ENCODE peak calls at places on chromosome 11, in nine cellular contexts. X is ovary, K is transverse colon, H is breast epithelium, Z is right lobe of liver, C is IMR-90, I is suprapubic skin, N is heart left ventricle, L is HCT116. J is an unnamed sample. For H3K27me3, the result is how much of the 10 kb centered on the place peaks cover.

GRCh38 chr11:47466701-47467250 is 17.8 kb upstream of the RAPSN start:
- DNase-seq in L (no peak), N (peak), X (peak), K (peak), I (no peak), Z (peak), C (no peak), H (no peak), J (no peak)

GRCh38 chr11:126127898-126128297 is 65.2 kb upstream of the CDON start:
- DNase-seq in C (no peak), X (peak), I (no peak), Z (no peak), H (no peak), L (no peak), K (no peak), N (no peak), J (no peak)

GRCh38 chr11:91587131-91587530 is 637.5 kb upstream of the FAT3 start:
- DNase-seq in L (no peak), I (no peak), X (no peak), H (no peak), K (no peak), N (no peak), C (no peak), Z (no peak), J (no peak)

GRCh38 chr11:15969281-15969680 is 387.1 kb downstream of the SOX6 start:
- DNase-seq in L (no peak), C (peak), Z (peak), K (peak), N (peak), H (no peak), I (no peak), X (peak), J (no peak)

GRCh38 chr11:78061921-78062311 is 1.7 kb upstream of the THRSP start:
- DNase-seq in X (peak), L (no peak), N (no peak), Z (peak), C (no peak), H (peak), I (no peak), K (no peak), J (no peak)

GRCh38 chr11:31757245-31757835 is 53.8 kb downstream of the PAX6 start:
- DNase-seq in C (no peak), Z (no peak), H (no peak), I (no peak), L (no peak), X (no peak), N (no peak), K (no peak), J (no peak)

GRCh38 chr11:119759324-119759723 is 30.3 kb upstream of the NECTIN1 start:
- DNase-seq in K (no peak), I (no peak), H (no peak), X (no peak), N (no peak), L (peak), Z (no peak), C (peak), J (no peak)

GRCh38 chr11:9219115-9219514 is 46.0 kb downstream of the DENND5A start:
- DNase-seq in K (no peak), N (no peak), Z (no peak), C (peak), L (no peak), X (no peak), I (no peak), H (no peak), J (no peak)

GRCh38 chr11:112161012-112161411 is 2.9 kb downstream of the IL18 start:
- DNase-seq in L (no peak), H (no peak), Z (no peak), X (no peak), I (no peak), K (no peak), N (no peak), C (no peak), J (no peak)

GRCh38 chr11:120546312-120547205 is 35.0 kb downstream of the GRIK4 start:
- DNase-seq in Z (no peak), C (peak), H (peak), X (peak), L (peak), I (no peak), N (no peak), K (peak), J (no peak)

GRCh38 chr11:126111458-126112116 is 48.9 kb upstream of the CDON start:
- DNase-seq in L (no peak), H (no peak), Z (no peak), K (no peak), X (no peak), I (no peak), C (no peak), N (peak), J (no peak)

GRCh38 chr11:9066432-9066925 is 24.9 kb downstream of the SCUBE2 start:
- DNase-seq in K (no peak), Z (no peak), C (no peak), I (no peak), N (no peak), L (no peak), H (no peak), X (no peak), J (no peak)

GRCh38 chr11:76889414-76889975 is 28.8 kb downstream of the ACER3 start:
- DNase-seq in Z (no peak), K (no peak), I (no peak), N (no peak), H (no peak), C (no peak), X (no peak), L (no peak), J (no peak)

GRCh38 chr11:47714554-47715081 is 551 bp downstream of the AGBL2 start:
- DNase-seq in X (peak), I (no peak), C (no peak), N (peak), K (peak), H (no peak), Z (peak), L (no peak), J (no peak)

GRCh38 chr11:103582351-103582909 is 454.0 kb upstream of the DDI1 start:
- DNase-seq in N (no peak), C (peak), H (no peak), Z (no peak), X (no peak), I (no peak), L (no peak), K (no peak), J (no peak)

GRCh38 chr11:122676638-122677037 is 21.1 kb downstream of the UBASH3B start:
- DNase-seq in Z (no peak), N (no peak), C (no peak), H (peak), X (no peak), L (peak), I (no peak), K (no peak), J (no peak)

GRCh38 chr11:46075168-46075567 is 46.1 kb downstream of the PHF21A start:
- DNase-seq in Z (no peak), C (peak), N (no peak), H (no peak), X (no peak), K (no peak), I (no peak), L (no peak), J (no peak)

GRCh38 chr11:2207773-2208621 is 36.4 kb upstream of the TH start:
- DNase-seq in N (peak), L (no peak), C (no peak), Z (peak), I (peak), X (peak), H (peak), K (no peak), J (peak)

GRCh38 chr11:22624742-22625447 is 728 bp downstream of the FANCF start:
- DNase-seq in I (no peak), X (peak), H (peak), C (peak), L (peak), K (peak), Z (peak), N (peak), J (peak)

GRCh38 chr11:34050967-34051348 is 573 bp upstream of the CAPRIN1 start:
- DNase-seq in I (no peak), H (no peak), K (no peak), Z (no peak), X (no peak), N (no peak), L (no peak), C (peak), J (no peak)

GRCh38 chr11:112401036-112401769 is 140.5 kb upstream of the PLET1 start:
- DNase-seq in H (no peak), N (no peak), K (no peak), I (no peak), C (no peak), L (no peak), X (no peak), Z (no peak), J (no peak)

GRCh38 chr11:2268911-2269600 is 1.3 kb downstream of the ASCL2 start:
- DNase-seq in K (peak), L (no peak), Z (peak), N (no peak), H (peak), X (no peak), I (peak), C (no peak), J (peak)

GRCh38 chr11:119091966-119092879 is 7.5 kb downstream of the HMBS start:
- DNase-seq in H (no peak), L (no peak), I (no peak), X (no peak), N (no peak), K (no peak), C (no peak), Z (no peak), J (no peak)

GRCh38 chr11:59556883-59557205 is 45.5 kb downstream of the OR4D9 start:
- DNase-seq in L (no peak), C (no peak), Z (no peak), I (no peak), K (no peak), H (no peak), N (no peak), X (no peak), J (no peak)

GRCh38 chr11:35714882-35715612 is 52.5 kb downstream of the TRIM44 start:
- DNase-seq in L (no peak), K (no peak), Z (no peak), X (no peak), N (no peak), C (peak), I (no peak), H (no peak), J (no peak)

GRCh38 chr11:101444164-101444563 is 139.6 kb downstream of the TRPC6 start:
- DNase-seq in K (peak), I (no peak), L (no peak), Z (no peak), C (no peak), H (no peak), X (no peak), N (no peak), J (no peak)

GRCh38 chr11:119315139-119316016 is 1.6 kb downstream of the MCAM start:
- DNase-seq in H (peak), L (no peak), K (peak), I (no peak), N (peak), X (no peak), C (no peak), Z (no peak), J (no peak)

GRCh38 chr11:35165416-35166368 is 26.7 kb downstream of the CD44 start:
- DNase-seq in I (no peak), C (peak), Z (no peak), K (peak), N (no peak), H (peak), L (no peak), X (no peak), J (no peak)

GRCh38 chr11:1240771-1241170 is 17.9 kb downstream of the MUC5B start:
- DNase-seq in L (no peak), K (no peak), C (no peak), H (no peak), N (no peak), X (no peak), Z (no peak), I (no peak), J (no peak)

GRCh38 chr11:8323161-8323935 is 59.7 kb upstream of the LMO1 start:
- DNase-seq in N (no peak), X (no peak), Z (no peak), C (no peak), L (no peak), I (no peak), K (no peak), H (no peak), J (no peak)

GRCh38 chr11:2400069-2400760 is at the start of gene TSSC4:
- DNase-seq in N (peak), I (peak), K (peak), C (peak), L (peak), H (peak), X (peak), Z (peak), J (peak)

GRCh38 chr11:107849791-107850190 is 8.8 kb downstream of the SLC35F2 start:
- DNase-seq in Z (no peak), X (no peak), I (peak), L (no peak), C (no peak), H (no peak), N (no peak), K (no peak), J (no peak)

GRCh38 chr11:133919330-133920108 is 37.2 kb downstream of the IGSF9B start:
- DNase-seq in K (no peak), X (no peak), N (no peak), H (no peak), L (no peak), C (no peak), Z (no peak), I (no peak), J (no peak)

GRCh38 chr11:112789481-112789880 is 171.7 kb upstream of the NCAM1 start:
- DNase-seq in H (no peak), X (no peak), K (no peak), Z (no peak), L (no peak), I (no peak), N (no peak), C (no peak), J (no peak)

GRCh38 chr11:64284962-64285884 is at the start of gene GPR137:
- DNase-seq in X (peak), L (no peak), C (peak), Z (peak), N (peak), H (peak), I (peak), K (peak), J (no peak)
- TF ChIP-seq POLR2A in X (no peak), L (no peak), C (no peak), Z (no peak), N (peak), H (peak), I (no peak), K (peak), J (no peak)

DNA sequence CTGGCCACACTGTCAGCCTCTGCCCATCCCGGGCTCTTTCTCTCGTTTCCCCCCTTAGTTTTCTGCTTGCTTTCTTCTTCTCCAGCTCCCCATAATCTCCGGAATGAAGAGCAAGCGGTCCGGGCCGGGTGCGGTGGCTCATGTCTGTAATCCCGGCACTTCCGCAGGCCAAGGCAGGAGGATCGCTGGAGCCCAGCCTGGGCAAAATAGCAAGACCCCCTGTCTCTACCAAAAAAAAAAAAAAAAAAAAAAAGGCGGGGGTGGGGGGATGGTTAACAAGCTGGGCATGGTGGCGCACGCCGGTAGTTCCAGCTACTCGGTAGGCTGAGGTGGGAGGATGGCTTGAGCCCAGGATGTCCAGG is 40.8 kb downstream of the AHNAK start:
- DNase-seq in L (no peak), Z (no peak), I (no peak), K (no peak), N (no peak), H (no peak), C (no peak), X (no peak), J (no peak)
- H3K27me3 ChIP-seq in L (under half), Z (under half), I (under half), K (under half), N (under half), H (under half), C (under half), X (under half), J (under half)

GRCh38 chr11:72006309-72007088 is 7.8 kb downstream of the IL18BP start:
- DNase-seq in C (no peak), X (no peak), N (no peak), H (no peak), L (no peak), Z (no peak), K (no peak), I (no peak), J (no peak)
- TF ChIP-seq POLR2A in C (no peak), X (no peak), N (no peak), H (no peak), L (no peak), Z (no peak), K (no peak), I (no peak), J (no peak)

GRCh38 chr11:44382118-44382517 is 72.2 kb upstream of the ALX4 start:
- DNase-seq in N (no peak), Z (peak), K (no peak), C (no peak), H (no peak), L (no peak), X (no peak), I (peak), J (no peak)
- H3K27me3 ChIP-seq in N (under half), Z (under half), K (under half), C (under half), H (under half), L (under half), X (under half), I (under half), J (under half)

GRCh38 chr11:12897390-12897789 is 111.7 kb upstream of the RASSF10 start:
- DNase-seq in K (no peak), C (no peak), H (peak), I (no peak), L (no peak), Z (no peak), N (peak), X (no peak), J (no peak)

GRCh38 chr11:12893787-12894672 is 115.1 kb upstream of the RASSF10 start:
- DNase-seq in C (peak), L (peak), Z (peak), I (no peak), X (peak), N (peak), H (peak), K (peak), J (no peak)

GRCh38 chr11:12900496-12900895 is 108.6 kb upstream of the RASSF10 start:
- DNase-seq in L (no peak), C (peak), K (no peak), H (no peak), X (no peak), Z (no peak), N (peak), I (no peak), J (no peak)

GRCh38 chr11:12901272-12901671 is 107.8 kb upstream of the RASSF10 start:
- DNase-seq in H (no peak), X (no peak), Z (no peak), I (no peak), C (peak), N (no peak), K (no peak), L (no peak), J (no peak)

GRCh38 chr11:12897867-12898266 is 111.2 kb upstream of the RASSF10 start:
- DNase-seq in K (peak), C (no peak), L (no peak), I (no peak), H (no peak), X (no peak), Z (no peak), N (peak), J (no peak)
- TF ChIP-seq POLR2A in K (no peak), C (no peak), L (no peak), I (no peak), H (no peak), X (no peak), Z (no peak), N (no peak), J (no peak)

GRCh38 chr11:61587541-61587941 is 6.7 kb upstream of the SYT7 start:
- DNase-seq in H (peak), K (peak), N (peak), X (peak), Z (no peak), L (no peak), C (no peak), I (no peak), J (no peak)
- H3K27me3 ChIP-seq in H (under half), K (under half), N (under half), X (under half), Z (under half), L (under half), C (half or more), I (under half), J (under half)

GRCh38 chr11:66641834-66642233 is 3.3 kb downstream of the RBM4 start:
- DNase-seq in K (no peak), N (no peak), X (no peak), H (no peak), Z (no peak), L (no peak), C (no peak), I (no peak), J (no peak)

GRCh38 chr11:66638177-66639065 is at the start of gene RBM4:
- DNase-seq in K (peak), N (peak), L (peak), X (peak), I (peak), H (peak), C (peak), Z (peak), J (peak)

GRCh38 chr11:66639066-66639813 is 737 bp downstream of the RBM4 start:
- DNase-seq in N (no peak), L (no peak), I (no peak), X (no peak), C (peak), H (no peak), K (peak), Z (no peak), J (no peak)

GRCh38 chr11:66646875-66647274 is 8.4 kb downstream of the RBM4 start:
- DNase-seq in N (no peak), L (no peak), K (no peak), H (no peak), C (no peak), X (no peak), Z (no peak), I (no peak), J (no peak)

DNA sequence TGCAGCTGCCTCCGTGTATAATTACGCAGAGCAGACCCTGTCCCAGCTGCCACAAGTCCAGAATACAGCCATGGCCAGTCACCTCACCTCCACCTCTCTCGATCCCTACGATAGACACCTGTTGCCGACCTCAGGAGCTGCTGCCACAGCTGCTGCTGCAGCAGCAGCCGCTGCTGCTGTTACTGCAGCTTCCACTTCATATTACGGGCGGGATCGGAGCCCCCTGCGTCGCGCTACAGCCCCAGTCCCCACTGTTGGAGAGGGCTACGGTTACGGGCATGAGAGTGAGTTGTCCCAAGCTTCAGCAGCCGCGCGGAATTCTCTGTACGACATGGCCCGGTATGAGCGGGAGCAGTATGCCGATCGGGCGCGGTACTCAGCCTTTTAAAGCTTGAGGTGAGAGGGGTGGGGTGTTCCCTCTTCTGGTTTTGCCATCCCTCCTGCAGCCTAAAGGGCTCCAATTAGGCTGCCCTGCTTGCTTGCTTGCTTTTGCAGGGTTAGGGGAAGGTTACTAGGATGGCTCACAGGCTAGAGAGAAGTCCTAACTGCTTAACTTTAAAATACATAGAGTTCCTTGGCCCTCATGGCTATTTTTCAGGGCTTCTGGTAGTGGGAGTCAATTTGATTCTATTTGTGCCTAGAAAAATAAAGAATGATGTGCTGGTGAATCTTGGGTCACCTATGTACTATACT is 5.4 kb downstream of the RBM4 start:
- DNase-seq in L (no peak), C (no peak), K (no peak), H (no peak), I (no peak), X (no peak), N (no peak), Z (no peak), J (no peak)
- TF ChIP-seq POLR2A in L (no peak), C (no peak), K (no peak), H (no peak), I (no peak), X (no peak), N (no peak), Z (no peak), J (no peak)

GRCh38 chr11:83364500-83365059 is 78.4 kb upstream of the CCDC90B start:
- DNase-seq in K (no peak), H (no peak), Z (no peak), L (no peak), X (no peak), N (no peak), I (no peak), C (no peak), J (no peak)
- H3K27me3 ChIP-seq in K (under half), H (under half), Z (under half), L (under half), X (under half), N (under half), I (under half), C (under half), J (under half)